ENCODE peak calls at places on chromosome 5, in six cellular contexts. O, E, B, Q, M and A are unnamed samples. For H3K4me1, the result is how much of the 10 kb centered on the place peaks cover.

GRCh38 chr5:58042933-58043606 is 416.8 kb downstream of the PLK2 start:
- DNase-seq in B (no peak), M (no peak), Q (no peak), O (no peak), E (no peak), A (no peak)

GRCh38 chr5:1004598-1005361 is 3.8 kb upstream of the NKD2 start:
- DNase-seq in Q (peak), E (peak), M (peak), B (peak), O (peak), A (peak)

GRCh38 chr5:89071941-89072331 is 189.0 kb upstream of the MEF2C start:
- DNase-seq in O (no peak), E (no peak), Q (no peak), M (no peak), B (no peak), A (no peak)

GRCh38 chr5:175738126-175738525 is 80.3 kb downstream of the HRH2 start:
- DNase-seq in E (no peak), M (no peak), O (no peak), Q (no peak), B (no peak), A (no peak)

GRCh38 chr5:66828551-66829421 is 232.6 kb downstream of the MAST4 start:
- DNase-seq in O (peak), B (peak), M (peak), E (peak), Q (peak), A (peak)

GRCh38 chr5:88786217-88786560 is 96.8 kb downstream of the MEF2C start:
- DNase-seq in O (no peak), Q (no peak), B (no peak), E (no peak), M (no peak), A (no peak)

GRCh38 chr5:93164690-93165089 is 416.3 kb downstream of the NR2F1-AS1 start:
- DNase-seq in E (peak), M (no peak), B (no peak), O (no peak), Q (no peak), A (no peak)

GRCh38 chr5:58455495-58455894 is 4.4 kb downstream of the PLK2 start:
- DNase-seq in M (no peak), O (no peak), E (no peak), B (no peak), Q (no peak), A (no peak)

GRCh38 chr5:149133795-149134777 is 7.2 kb upstream of the ABLIM3 start:
- DNase-seq in E (no peak), M (no peak), B (no peak), Q (no peak), O (peak), A (no peak)

GRCh38 chr5:83922699-83923098 is 202.0 kb upstream of the HAPLN1 start:
- DNase-seq in E (no peak), B (no peak), O (no peak), Q (no peak), M (no peak), A (no peak)

GRCh38 chr5:163585206-163585605 is 79.8 kb downstream of the MAT2B start:
- DNase-seq in Q (no peak), B (no peak), O (no peak), M (no peak), E (no peak), A (no peak)

GRCh38 chr5:89849819-89850515 is 559.6 kb downstream of the CETN3 start:
- DNase-seq in E (no peak), M (no peak), B (no peak), Q (no peak), O (no peak), A (no peak)

GRCh38 chr5:147913786-147914185 is 7.4 kb upstream of the C5orf46 start:
- DNase-seq in B (no peak), M (no peak), O (no peak), E (no peak), Q (no peak), A (no peak)

GRCh38 chr5:132748522-132749000 is 1.3 kb downstream of the CCNI2 start:
- DNase-seq in O (no peak), M (no peak), E (no peak), B (no peak), Q (no peak), A (no peak)

GRCh38 chr5:62652225-62652624 is 73.6 kb downstream of the LRRC70 start:
- DNase-seq in Q (no peak), M (no peak), E (no peak), B (no peak), O (no peak), A (no peak)

GRCh38 chr5:31987985-31988710 is 186.0 kb downstream of the GOLPH3 start:
- DNase-seq in B (no peak), M (no peak), E (no peak), Q (no peak), O (no peak), A (no peak)

GRCh38 chr5:160083012-160083436 is 36.2 kb downstream of the PWWP2A start:
- DNase-seq in O (no peak), E (no peak), Q (no peak), M (no peak), B (no peak), A (no peak)

GRCh38 chr5:9468070-9468388 is 77.8 kb downstream of the SEMA5A start:
- DNase-seq in O (no peak), E (no peak), M (no peak), B (no peak), Q (no peak), A (no peak)

GRCh38 chr5:1121101-1121500 is 9.2 kb upstream of the SLC12A7 start:
- DNase-seq in E (no peak), B (no peak), O (no peak), M (no peak), Q (no peak), A (no peak)

GRCh38 chr5:42514759-42515158 is 91.5 kb downstream of the GHR start:
- DNase-seq in Q (no peak), B (no peak), E (no peak), O (no peak), M (no peak), A (no peak)

GRCh38 chr5:163433271-163433670 is 4.1 kb upstream of the CCNG1 start:
- DNase-seq in E (no peak), B (no peak), Q (no peak), O (no peak), M (no peak), A (no peak)

GRCh38 chr5:9622891-9623547 is 7.1 kb downstream of the TAS2R1 start:
- DNase-seq in Q (no peak), B (no peak), E (no peak), M (no peak), O (no peak), A (no peak)

GRCh38 chr5:86427158-86427557 is 190.6 kb upstream of the COX7C start:
- DNase-seq in M (no peak), O (no peak), B (no peak), Q (no peak), E (no peak), A (no peak)

GRCh38 chr5:55104036-55104767 is 1.8 kb downstream of the GZMA start:
- DNase-seq in Q (no peak), E (no peak), B (peak), O (no peak), M (no peak), A (no peak)
- H3K4me1 ChIP-seq in Q (under half), E (under half), B (under half), O (under half), M (under half), A (under half)

GRCh38 chr5:177482359-177482795 is 8.9 kb upstream of the DBN1 start:
- DNase-seq in E (no peak), B (no peak), Q (no peak), M (no peak), O (no peak), A (no peak)
- H3K4me1 ChIP-seq in E (under half), B (under half), Q (under half), M (half or more), O (under half), A (under half)

DNA sequence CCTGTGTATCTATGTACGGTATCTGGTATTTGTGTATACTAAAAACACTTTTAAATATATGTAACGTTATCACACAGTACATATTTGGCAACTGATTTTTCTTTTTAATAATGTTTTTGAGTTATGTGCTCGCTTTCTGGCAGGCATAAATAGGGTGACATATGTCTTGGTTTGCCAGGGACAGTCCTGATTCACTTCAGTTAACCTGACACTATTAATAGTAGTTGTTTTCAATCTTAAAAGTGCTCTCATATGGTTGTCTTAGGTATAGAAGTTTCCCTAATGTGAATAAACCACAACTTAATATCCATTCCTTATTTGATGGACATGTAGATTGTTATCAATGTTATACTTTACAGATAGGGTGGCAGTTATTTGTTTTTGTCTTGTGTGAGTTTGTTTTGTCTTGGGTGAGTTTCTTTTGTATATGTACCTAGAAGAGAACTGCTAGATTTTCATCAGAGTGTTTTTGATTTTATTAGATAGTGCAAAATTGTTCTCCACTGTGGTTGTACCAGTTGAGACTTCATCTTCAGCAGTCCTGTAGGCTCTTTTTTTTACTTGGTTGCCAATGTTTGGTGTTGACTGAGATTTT is 7.9 kb downstream of the G3BP1 start:
- DNase-seq in O (no peak), M (no peak), Q (no peak), E (no peak), B (no peak), A (no peak)
- H3K4me1 ChIP-seq in O (half or more), M (half or more), Q (under half), E (half or more), B (under half), A (under half)

GRCh38 chr5:80217667-80218066 is 38.2 kb downstream of the SERINC5 start:
- DNase-seq in Q (no peak), O (no peak), M (no peak), E (no peak), B (no peak), A (no peak)
- H3K4me1 ChIP-seq in Q (under half), O (under half), M (under half), E (under half), B (under half), A (under half)

DNA sequence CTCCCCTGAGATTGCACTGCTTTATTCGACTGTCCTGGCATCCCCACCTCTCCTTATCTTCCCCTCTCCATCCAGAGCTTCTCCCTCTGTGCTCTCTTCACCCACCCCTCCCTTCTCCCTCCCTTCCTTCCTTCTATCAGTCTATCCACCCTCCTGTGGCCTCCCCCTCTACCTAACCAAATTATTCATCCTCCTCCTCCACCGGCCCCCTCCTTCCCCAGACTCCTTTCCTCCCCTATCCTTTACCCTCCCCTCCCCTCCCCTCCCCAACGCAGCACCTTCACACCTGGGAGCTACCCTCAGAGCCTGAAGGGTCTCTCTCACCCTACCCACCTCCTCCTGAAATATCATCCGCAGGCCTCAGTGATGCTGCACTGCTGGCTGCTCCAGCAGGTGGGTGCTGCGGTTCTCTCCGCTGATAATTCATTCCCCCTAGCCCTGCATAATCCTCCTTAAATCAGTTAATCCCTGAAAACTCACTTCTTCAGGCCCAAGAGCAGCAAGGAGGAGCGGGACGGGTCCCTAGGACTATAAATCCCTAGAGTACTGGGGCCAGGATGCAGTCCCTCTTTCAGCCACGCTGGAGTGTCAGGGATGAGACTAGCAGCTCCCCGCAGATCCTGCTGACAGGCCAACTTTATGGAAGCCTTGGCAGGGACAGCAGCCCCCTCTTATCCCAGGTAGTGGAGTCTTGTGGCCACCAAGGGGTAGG is 97.8 kb downstream of the PCDH1 start:
- DNase-seq in O (no peak), E (no peak), B (no peak), M (no peak), Q (no peak), A (no peak)
- H3K4me1 ChIP-seq in O (under half), E (under half), B (under half), M (under half), Q (under half), A (under half)

GRCh38 chr5:80360914-80361444 is 41.2 kb downstream of the SPZ1 start:
- DNase-seq in B (no peak), E (no peak), M (no peak), O (no peak), Q (no peak), A (no peak)
- H3K4me1 ChIP-seq in B (under half), E (under half), M (under half), O (under half), Q (under half), A (under half)

GRCh38 chr5:139686356-139686918 is 38.3 kb downstream of the CXXC5 start:
- DNase-seq in O (no peak), B (no peak), M (no peak), Q (no peak), E (no peak), A (no peak)
- H3K4me1 ChIP-seq in O (half or more), B (under half), M (under half), Q (under half), E (under half), A (under half)

DNA sequence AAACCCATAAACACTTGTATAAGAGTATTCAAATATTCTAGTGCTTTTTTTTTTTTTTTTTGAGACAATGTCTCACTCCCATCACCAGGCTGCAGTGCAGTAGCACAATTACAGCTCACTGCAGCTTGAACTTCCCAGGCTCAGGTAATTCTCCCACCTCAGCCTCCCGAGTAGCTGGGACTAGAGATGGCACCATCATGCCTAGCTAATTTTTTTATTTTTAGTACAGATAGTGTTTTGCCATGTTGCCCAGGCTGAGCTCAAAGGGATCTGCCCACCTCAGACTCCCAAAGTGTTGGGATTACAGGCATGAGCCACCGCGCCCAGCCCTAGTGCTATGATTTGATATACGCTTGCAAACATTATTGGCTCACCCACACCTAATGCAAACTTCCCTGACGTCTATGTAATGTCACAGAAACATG is 11.8 kb downstream of the IL6ST start:
- DNase-seq in M (no peak), O (peak), E (no peak), Q (no peak), B (no peak), A (no peak)
- H3K4me1 ChIP-seq in M (under half), O (under half), E (under half), Q (under half), B (under half), A (under half)

DNA sequence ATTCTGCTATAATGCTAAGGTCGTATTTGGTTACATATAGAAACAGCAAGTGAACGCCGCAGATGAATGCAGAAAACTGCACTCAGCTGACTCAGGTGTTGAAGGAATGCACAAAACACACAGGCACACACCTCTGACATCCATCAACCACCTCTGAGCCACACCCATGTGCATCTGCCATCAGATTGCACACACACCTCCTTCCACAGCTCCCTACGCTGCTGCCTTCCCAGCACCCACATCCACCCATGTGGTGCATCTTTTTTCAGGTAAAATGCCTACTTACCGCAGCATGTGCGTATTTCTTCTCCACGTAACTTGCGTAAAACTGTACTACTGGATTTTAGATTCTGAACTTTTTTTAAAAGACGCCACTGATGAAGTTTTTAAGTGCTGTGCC is 7.1 kb downstream of the STK10 start:
- DNase-seq in Q (no peak), M (no peak), B (no peak), O (no peak), E (no peak), A (no peak)
- H3K4me1 ChIP-seq in Q (under half), M (under half), B (under half), O (under half), E (under half), A (under half)